ENCODE peak calls at places on chromosomes 16 and 17, in five cellular contexts. D is kidney glomerular epithelial cell; N is CD8-positive, alpha-beta memory T cell; P is activated CD4-positive, alpha-beta memory T cell treated with anti-CD3 and anti-CD28 coated beads for 36 hours; S is NCI-H1105. O is an unnamed sample.

GRCh38 chr16:9055661-9056060 is 35.8 kb upstream of the HAPSTR1 start:
- DNase-seq in D (no peak), N (no peak), P (no peak), S (no peak), O (no peak)

GRCh38 chr17:7835818-7836595 is 2.0 kb downstream of the KDM6B start:
- DNase-seq in D (peak), N (no peak), P (no peak), S (no peak), O (no peak)

GRCh38 chr16:71796501-71796900 is 12.1 kb downstream of the AP1G1 start:
- DNase-seq in D (no peak), N (no peak), P (no peak), S (no peak), O (no peak)

GRCh38 chr17:81137248-81137647 is 28.1 kb upstream of the PVALEF start:
- DNase-seq in D (no peak), N (no peak), P (no peak), S (no peak), O (no peak)

GRCh38 chr17:62648247-62648953 is 20.9 kb downstream of the MRC2 start:
- DNase-seq in D (no peak), N (no peak), P (no peak), S (no peak), O (no peak)

GRCh38 chr17:16419074-16419928 is 3.9 kb downstream of the TRPV2 start:
- DNase-seq in D (peak), N (peak), P (peak), S (no peak), O (peak)

GRCh38 chr16:11774065-11774626 is 22.9 kb downstream of the ZC3H7A start:
- DNase-seq in D (no peak), N (no peak), P (no peak), S (no peak), O (no peak)

GRCh38 chr16:1430759-1431496 is at the start of gene PERCC1:
- DNase-seq in D (no peak), N (no peak), P (no peak), S (no peak), O (no peak)

GRCh38 chr17:70047619-70048018 is 27.4 kb upstream of the KCNJ16 start:
- DNase-seq in D (no peak), N (no peak), P (no peak), S (no peak), O (no peak)

GRCh38 chr17:66726371-66726770 is 108.5 kb upstream of the CACNG5 start:
- DNase-seq in D (no peak), N (no peak), P (no peak), S (no peak), O (no peak)

GRCh38 chr17:1882836-1883235 is 53.0 kb downstream of the RPA1 start:
- DNase-seq in D (no peak), N (no peak), P (peak), S (no peak), O (no peak)

GRCh38 chr17:1875597-1875996 is 45.8 kb downstream of the RPA1 start:
- DNase-seq in D (no peak), N (no peak), P (no peak), S (no peak), O (no peak)

GRCh38 chr17:12928736-12929135 is 89.1 kb downstream of the ELAC2 start:
- DNase-seq in D (peak), N (no peak), P (no peak), S (peak), O (no peak)

GRCh38 chr17:6555331-6556120 is 829 bp downstream of the PITPNM3 start:
- DNase-seq in D (peak), N (no peak), P (peak), S (no peak), O (no peak)

GRCh38 chr16:86697715-86698114 is 119.4 kb downstream of the FOXL1 start:
- DNase-seq in D (no peak), N (no peak), P (no peak), S (no peak), O (no peak)

GRCh38 chr16:4682616-4683254 is 10.6 kb upstream of the NUDT16L1 start:
- DNase-seq in D (no peak), N (no peak), P (peak), S (no peak), O (no peak)

GRCh38 chr17:32546031-32546444 is 59.2 kb downstream of the CDK5R1 start:
- DNase-seq in D (no peak), N (no peak), P (no peak), S (peak), O (no peak)

GRCh38 chr16:53912155-53912554 is 208.2 kb downstream of the FTO start:
- DNase-seq in D (peak), N (peak), P (peak), S (no peak), O (no peak)

GRCh38 chr16:12480916-12481315 is 322.8 kb downstream of the CPPED1 start:
- DNase-seq in D (no peak), N (no peak), P (no peak), S (no peak), O (no peak)

GRCh38 chr17:40862985-40863733 is 3.9 kb downstream of the KRT12 start:
- DNase-seq in D (no peak), N (no peak), P (peak), S (no peak), O (no peak)

GRCh38 chr17:18008496-18009268 is 30.3 kb downstream of the ATPAF2 start:
- DNase-seq in D (no peak), N (no peak), P (no peak), S (no peak), O (no peak)

GRCh38 chr17:78276499-78276898 is 45.1 kb downstream of the TMEM235 start:
- DNase-seq in D (no peak), N (no peak), P (peak), S (no peak), O (no peak)

GRCh38 chr17:40351185-40352043 is 13.1 kb downstream of the GJD3 start:
- DNase-seq in D (no peak), N (no peak), P (no peak), S (peak), O (no peak)

GRCh38 chr16:29986931-29987330 is 8.5 kb downstream of the HIRIP3 start:
- DNase-seq in D (no peak), N (no peak), P (no peak), S (no peak), O (no peak)

GRCh38 chr17:83064021-83064731 is 15.2 kb upstream of the METRNL start:
- DNase-seq in D (no peak), N (no peak), P (peak), S (no peak), O (no peak)

GRCh38 chr17:50219939-50220465 is 18.6 kb upstream of the COL1A1 start:
- DNase-seq in D (peak), N (no peak), P (no peak), S (no peak), O (no peak)

GRCh38 chr17:45241315-45242011 is 19.8 kb downstream of the FMNL1 start:
- DNase-seq in D (no peak), N (no peak), P (no peak), S (peak), O (no peak)

GRCh38 chr16:11203111-11203623 is 52.8 kb downstream of the SOCS1 start:
- DNase-seq in D (peak), N (no peak), P (no peak), S (no peak), O (no peak)

GRCh38 chr16:57186630-57187507 is 740 bp downstream of the RSPRY1 start:
- DNase-seq in D (peak), N (no peak), P (peak), S (no peak), O (no peak)

GRCh38 chr16:51148674-51149228 is 2.3 kb downstream of the SALL1 start:
- DNase-seq in D (peak), N (no peak), P (no peak), S (no peak), O (no peak)

GRCh38 chr17:32157225-32157624 is 14.9 kb downstream of the RHOT1 start:
- DNase-seq in D (no peak), N (no peak), P (no peak), S (no peak), O (peak)

GRCh38 chr17:31470592-31470991 is 79.1 kb downstream of the RAB11FIP4 start:
- DNase-seq in D (no peak), N (no peak), P (no peak), S (no peak), O (no peak)

GRCh38 chr17:17191346-17191792 is 14.8 kb downstream of the PLD6 start:
- DNase-seq in D (no peak), N (no peak), P (no peak), S (no peak), O (no peak)

GRCh38 chr16:84896847-84897246 is 77.1 kb downstream of the CRISPLD2 start:
- DNase-seq in D (no peak), N (no peak), P (no peak), S (no peak), O (no peak)

GRCh38 chr16:17335826-17336492 is 134.8 kb downstream of the XYLT1 start:
- DNase-seq in D (no peak), N (no peak), P (no peak), S (no peak), O (no peak)

GRCh38 chr16:55325458-55326109 is 1.6 kb downstream of the IRX6 start:
- DNase-seq in D (no peak), N (no peak), P (no peak), S (no peak), O (no peak)